ENCODE peak calls at places on chromosome 18, in nine cellular contexts. H is CD8-positive, alpha-beta T cell; P is GM12865; T is left ventricle myocardium inferior; W is WTC11; E is glutamatergic neuron; S is GM23338; J is cardiac muscle cell; N is CD4-positive, alpha-beta T cell. G is an unnamed sample.

GRCh38 chr18:71045331-71046065 is 756.7 kb downstream of the SOCS6 start:
- DNase-seq in T (no peak), P (no peak), H (no peak), W (no peak), J (no peak), N (no peak), E (no peak), S (no peak), G (no peak)

GRCh38 chr18:845152-845819 is 33.2 kb upstream of the YES1 start:
- DNase-seq in S (no peak), P (no peak), J (peak; percentile 90), H (no peak), N (no peak), W (no peak), T (no peak), E (no peak), G (no peak)

GRCh38 chr18:54805571-54806334 is 22.5 kb upstream of the RAB27B start:
- DNase-seq in T (no peak), P (no peak), W (no peak), J (peak; percentile 92), H (no peak), N (no peak), S (no peak), E (no peak), G (no peak)

GRCh38 chr18:58455318-58455950 is 173.5 kb downstream of the ALPK2 start:
- DNase-seq in T (no peak), P (peak; percentile 65), W (no peak), J (no peak), S (no peak), H (no peak), N (no peak), E (no peak), G (no peak)

GRCh38 chr18:47997338-47997780 is 66.9 kb upstream of the SMAD2 start:
- DNase-seq in W (peak; percentile 85), T (no peak), N (no peak), P (peak; percentile 17), J (peak; percentile 15), H (peak; percentile 49), S (peak; percentile 84), E (peak; percentile 78), G (no peak)

GRCh38 chr18:36830141-36830495 is 1.2 kb downstream of the KIAA1328 start:
- DNase-seq in J (no peak), H (no peak), N (no peak), W (no peak), S (no peak), T (no peak), P (no peak), E (no peak), G (no peak)

GRCh38 chr18:22975508-22975907 is 42.4 kb downstream of the RBBP8 start:
- DNase-seq in W (no peak), H (no peak), E (no peak), T (no peak), J (no peak), P (no peak), S (no peak), N (no peak), G (no peak)

GRCh38 chr18:35949903-35950627 is 22.4 kb upstream of the RMP24 start:
- DNase-seq in J (peak; percentile 76), H (peak; percentile 71), S (peak; percentile 96), E (peak; percentile 74), N (peak; percentile 40), T (peak; percentile 48), W (peak; percentile 80), P (peak; percentile 56), G (peak; percentile 43)

GRCh38 chr18:22543764-22544163 is 126.0 kb upstream of the CTAGE1 start:
- DNase-seq in J (peak; percentile 59), H (no peak), N (no peak), W (no peak), P (no peak), E (no peak), T (peak; percentile 23), S (no peak), G (no peak)

GRCh38 chr18:67266591-67267237 is 249.8 kb downstream of the DSEL start:
- DNase-seq in P (no peak), J (peak; percentile 61), T (no peak), H (no peak), N (no peak), W (no peak), E (no peak), S (peak; percentile 12), G (no peak)

GRCh38 chr18:35582899-35583558 is 1.5 kb downstream of the GALNT1 start:
- DNase-seq in E (peak; percentile 12), N (no peak), J (peak; percentile 42), T (no peak), P (peak; percentile 26), W (no peak), S (peak; percentile 17), H (no peak), G (no peak)

GRCh38 chr18:3710712-3711269 is 260.8 kb downstream of the TGIF1 start:
- DNase-seq in J (no peak), T (peak; percentile 26), W (no peak), N (no peak), H (no peak), S (no peak), P (no peak), E (no peak), G (no peak)

GRCh38 chr18:79372991-79373390 is 22.7 kb upstream of the NFATC1 start:
- DNase-seq in S (no peak), T (no peak), E (no peak), N (no peak), W (no peak), P (no peak), J (no peak), H (no peak), G (no peak)

GRCh38 chr18:3525870-3526420 is 76.0 kb downstream of the TGIF1 start:
- DNase-seq in E (no peak), P (peak; percentile 88), H (peak; percentile 55), S (no peak), W (no peak), N (peak; percentile 18), J (peak; percentile 36), T (no peak), G (no peak)

GRCh38 chr18:3104190-3105054 is 91.5 kb upstream of the LPIN2 start:
- DNase-seq in N (no peak), W (no peak), H (no peak), E (no peak), J (peak; percentile 62), P (no peak), S (no peak), T (no peak), G (no peak)

GRCh38 chr18:7601249-7601620 is 34.1 kb downstream of the PTPRM start:
- DNase-seq in J (peak; percentile 62), T (no peak), N (no peak), P (no peak), E (no peak), W (peak; percentile 26), H (no peak), S (peak; percentile 48), G (no peak)
- TF ChIP-seq CTCF in J (peak; percentile 9), T (no peak), N (no peak), P (no peak), E (no peak), W (no peak), H (no peak), S (no peak), G (no peak)

DNA sequence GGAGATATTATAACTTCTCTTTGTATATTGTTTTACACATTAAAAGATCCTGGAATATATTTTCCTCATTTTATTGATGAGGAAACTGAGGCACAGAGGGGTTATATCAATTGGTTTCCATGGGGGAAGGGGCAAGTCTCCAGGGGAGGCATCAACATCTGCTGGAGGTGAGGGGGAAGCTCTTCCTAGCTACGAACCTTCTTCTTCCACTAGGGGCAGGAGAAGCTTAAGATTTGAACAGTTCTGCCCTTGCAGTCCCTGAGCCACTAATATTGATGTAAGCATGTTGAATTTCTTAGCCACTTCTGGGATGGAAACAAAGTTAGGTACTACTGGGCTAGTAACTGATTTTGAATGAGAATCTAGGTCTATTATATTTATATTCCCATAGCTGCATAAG is 140.1 kb upstream of the AQP4 start:
- DNase-seq in E (no peak), T (no peak), H (no peak), P (peak; percentile 32), J (peak; percentile 9), N (no peak), W (no peak), S (peak; percentile 65), G (no peak)
- TF ChIP-seq CTCF in E (peak; percentile 29), T (peak; percentile 49), H (no peak), P (peak; percentile 55), J (peak; percentile 35), N (no peak), W (peak; percentile 14), S (peak; percentile 67), G (no peak)

GRCh38 chr18:45359275-45360009 is 255.8 kb upstream of the SLC14A2 start:
- DNase-seq in E (no peak), S (no peak), P (no peak), W (no peak), N (no peak), H (no peak), J (no peak), T (no peak), G (no peak)
- TF ChIP-seq CTCF in E (no peak), S (no peak), P (no peak), W (no peak), N (no peak), H (no peak), J (no peak), T (no peak), G (no peak)

GRCh38 chr18:33900638-33901037 is 322.6 kb downstream of the ASXL3 start:
- DNase-seq in P (no peak), N (no peak), J (no peak), H (no peak), T (no peak), W (no peak), S (no peak), E (no peak), G (no peak)

GRCh38 chr18:33901894-33902512 is 322.7 kb downstream of the NOL4 start:
- DNase-seq in E (no peak), J (no peak), P (no peak), W (no peak), T (no peak), N (no peak), S (peak; percentile 34), H (no peak), G (no peak)

DNA sequence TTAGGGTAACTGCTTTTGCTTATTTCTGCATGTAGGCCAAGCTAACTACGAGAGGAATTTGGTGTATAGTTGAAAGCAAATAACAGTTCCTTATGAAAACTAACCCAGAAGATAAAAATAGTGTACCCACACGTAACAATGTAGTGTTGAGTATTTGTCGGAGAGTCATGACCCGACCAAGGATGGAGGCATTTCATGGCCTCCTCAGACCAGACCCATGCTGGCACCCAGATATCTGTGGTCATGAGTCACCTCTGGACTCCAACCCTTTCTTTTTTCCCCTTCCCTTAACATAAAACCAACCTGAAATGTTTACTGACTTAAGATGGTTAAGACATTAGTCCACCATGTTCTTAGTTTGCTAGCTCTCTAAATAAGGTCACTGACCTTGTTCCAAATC is 318.7 kb downstream of the NOL4 start:
- DNase-seq in T (no peak), H (no peak), E (no peak), J (no peak), P (no peak), S (no peak), N (no peak), W (no peak), G (no peak)
- TF ChIP-seq CTCF in T (no peak), H (no peak), E (no peak), J (no peak), P (no peak), S (no peak), N (no peak), W (no peak), G (no peak)

GRCh38 chr18:59564516-59564915 is 132.7 kb downstream of the CCBE1 start:
- DNase-seq in J (no peak), N (no peak), T (no peak), W (no peak), E (no peak), H (no peak), P (no peak), S (no peak), G (no peak)
- TF ChIP-seq CTCF in J (no peak), N (no peak), T (no peak), W (no peak), E (no peak), H (no peak), P (no peak), S (no peak), G (no peak)

G was measured in activated B cell treated with CpG ODN at 0.5 μM for 24 hours.